ENCODE peak calls at places on chromosomes 1 and 21, in seven cellular contexts. A is ovary, L is Caco-2, J is A549, K is OCI-LY7, V is BE2C, E is foreskin fibroblast. X is an unnamed sample.

GRCh38 chr1:172957491-172957890 is 93.2 kb downstream of the TNFSF18 start:
- DNase-seq in A (no peak), L (no peak), J (no peak), K (no peak), V (no peak), E (no peak), X (no peak)

GRCh38 chr1:41354956-41355355 is 6.3 kb upstream of the FOXO6 start:
- DNase-seq in A (peak; percentile 3), L (no peak), J (no peak), K (no peak), V (no peak), E (no peak), X (no peak)

GRCh38 chr1:233983811-233984210 is 79.3 kb downstream of the SLC35F3 start:
- DNase-seq in A (no peak), L (no peak), J (no peak), K (no peak), V (no peak), E (no peak), X (no peak)

GRCh38 chr1:156401681-156402081 is 32.7 kb downstream of the RHBG start:
- DNase-seq in A (no peak), L (no peak), J (no peak), K (no peak), V (no peak), E (no peak), X (no peak)

GRCh38 chr1:221880182-221880581 is 138.3 kb upstream of the DUSP10 start:
- DNase-seq in A (no peak), L (no peak), J (no peak), K (no peak), V (no peak), E (peak; percentile 52), X (no peak)

GRCh38 chr1:4851666-4852065 is 197.3 kb downstream of the AJAP1 start:
- DNase-seq in A (no peak), L (no peak), J (no peak), K (no peak), V (no peak), E (no peak), X (no peak)

GRCh38 chr1:39044762-39045161 is 18.6 kb downstream of the NDUFS5 start:
- DNase-seq in A (no peak), L (no peak), J (no peak), K (no peak), V (no peak), E (no peak), X (no peak)

GRCh38 chr1:40861227-40862003 is 748 bp downstream of the CITED4 start:
- DNase-seq in A (peak; percentile 56), L (peak; percentile 39), J (no peak), K (no peak), V (no peak), E (peak; percentile 76), X (no peak)

GRCh38 chr1:223803211-223803610 is 42.5 kb downstream of the TP53BP2 start:
- DNase-seq in A (no peak), L (no peak), J (no peak), K (no peak), V (no peak), E (no peak), X (no peak)

GRCh38 chr1:170664283-170664827 is 424 bp downstream of the PRRX1 start:
- DNase-seq in A (peak; percentile 33), L (no peak), J (no peak), K (no peak), V (no peak), E (no peak), X (no peak)
- H3K4me3 ChIP-seq in A (peak overlapping the region; percentile 78), L (no peak overlapping the region), J (peak overlapping the region; percentile 47), K (no peak overlapping the region), V (no peak overlapping the region), E (peak overlapping the region; percentile 96), X (peak overlapping the region; percentile 85)

GRCh38 chr1:18072066-18072465 is 35.5 kb upstream of the IGSF21 start:
- DNase-seq in A (no peak), L (no peak), J (no peak), K (no peak), V (no peak), E (no peak), X (no peak)
- TF ChIP-seq CTCF in A (no peak), L (no peak), J (no peak), K (no peak), V (no peak), E (no peak), X (no peak)

GRCh38 chr1:52926864-52927218 is 235 bp upstream of the SCP2 start:
- DNase-seq in A (no peak), L (no peak), J (no peak), K (no peak), V (no peak), E (no peak), X (no peak)
- H3K4me3 ChIP-seq in A (peak overlapping the region; percentile 74), L (peak overlapping the region; percentile 53), J (peak overlapping the region; percentile 66), K (no peak overlapping the region), V (peak overlapping the region; percentile 62), E (peak overlapping the region; percentile 70), X (peak overlapping the region; percentile 58)

GRCh38 chr21:32096411-32096810 is 182.4 kb downstream of the MIS18A start:
- DNase-seq in A (no peak), L (peak; percentile 18), J (peak; percentile 18), K (peak; percentile 11), V (peak; percentile 42), E (no peak), X (no peak)
- TF ChIP-seq CTCF in A (no peak), L (peak; percentile 11), J (peak; percentile 18), K (peak; percentile 64), V (peak; percentile 74), E (peak; percentile 35), X (peak; percentile 39)

GRCh38 chr21:34362136-34362444 is 1.7 kb upstream of the KCNE2 start:
- DNase-seq in A (no peak), L (no peak), J (no peak), K (no peak), V (no peak), E (no peak), X (no peak)
- H3K4me3 ChIP-seq in A (no peak overlapping the region), L (no peak overlapping the region), J (no peak overlapping the region), K (no peak overlapping the region), V (no peak overlapping the region), E (no peak overlapping the region), X (no peak overlapping the region)

DNA sequence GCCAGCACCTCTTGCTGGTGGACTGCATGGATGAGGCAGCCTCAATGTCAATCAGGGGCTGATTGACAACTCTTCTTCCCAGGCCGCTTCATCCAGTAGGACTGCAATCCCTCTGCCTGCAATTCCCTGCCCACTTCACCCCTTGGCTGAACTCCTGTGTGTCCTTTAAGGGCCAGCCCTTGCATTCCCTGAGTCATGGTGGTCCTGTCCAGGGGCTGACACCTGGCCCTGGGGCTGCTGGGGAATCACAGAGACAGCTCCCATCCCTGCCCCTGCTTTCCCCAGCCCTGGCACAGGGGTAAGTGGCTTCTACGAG is 4.6 kb upstream of the EPS8L3 start:
- DNase-seq in A (peak; percentile 7), L (no peak), J (no peak), K (no peak), V (peak; percentile 1), E (no peak), X (no peak)
- TF ChIP-seq CTCF in A (no peak), L (no peak), J (no peak), K (no peak), V (no peak), E (no peak), X (no peak)

DNA sequence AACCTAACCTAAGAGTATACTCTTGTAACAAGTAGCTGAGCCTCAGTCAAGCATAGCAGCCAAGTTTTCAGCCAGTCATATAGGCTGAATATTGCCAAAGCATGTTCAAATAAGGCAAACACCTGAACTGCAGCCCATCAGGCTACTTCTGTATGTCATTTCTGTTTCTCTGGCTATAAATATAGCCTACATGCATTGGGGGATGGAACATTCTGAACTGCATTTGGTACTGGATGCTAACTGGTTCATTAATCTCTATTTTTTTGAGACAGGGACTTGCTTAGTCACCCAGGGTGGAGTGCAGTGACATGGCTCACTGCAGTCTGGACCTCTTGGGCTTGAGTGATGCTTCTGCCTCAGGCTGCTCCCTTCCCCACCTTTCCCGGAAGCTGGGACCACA is 37.3 kb downstream of the MAST2 start:
- DNase-seq in A (no peak), L (no peak), J (no peak), K (peak; percentile 83), V (peak; percentile 4), E (peak; percentile 41), X (no peak)
- H3K4me3 ChIP-seq in A (no peak overlapping the region), L (no peak overlapping the region), J (no peak overlapping the region), K (peak overlapping the region; percentile 55), V (no peak overlapping the region), E (no peak overlapping the region), X (no peak overlapping the region)

GRCh38 chr1:201880928-201881571 is 7.6 kb upstream of the SHISA4 start:
- DNase-seq in A (no peak), L (no peak), J (no peak), K (no peak), V (no peak), E (no peak), X (no peak)

GRCh38 chr1:201874672-201875071 is 14.0 kb upstream of the SHISA4 start:
- DNase-seq in A (no peak), L (no peak), J (no peak), K (no peak), V (no peak), E (no peak), X (no peak)

GRCh38 chr1:201876148-201876547 is 12.6 kb upstream of the SHISA4 start:
- DNase-seq in A (no peak), L (peak; percentile 38), J (no peak), K (no peak), V (peak; percentile 37), E (peak; percentile 64), X (no peak)

GRCh38 chr1:201881617-201882016 is 7.1 kb upstream of the SHISA4 start:
- DNase-seq in A (no peak), L (no peak), J (no peak), K (no peak), V (no peak), E (no peak), X (no peak)

GRCh38 chr1:201877877-201878339 is 10.8 kb upstream of the SHISA4 start:
- DNase-seq in A (no peak), L (peak; percentile 57), J (peak; percentile 57), K (peak; percentile 49), V (peak; percentile 43), E (peak; percentile 80), X (peak; percentile 48)
- TF ChIP-seq CTCF in A (peak; percentile 57), L (peak; percentile 71), J (peak; percentile 63), K (peak; percentile 78), V (peak; percentile 77), E (peak; percentile 61), X (peak; percentile 75)

GRCh38 chr21:16195476-16195875 is 465.7 kb downstream of the USP25 start:
- DNase-seq in A (no peak), L (no peak), J (peak; percentile 39), K (no peak), V (no peak), E (peak; percentile 79), X (peak; percentile 45)

GRCh38 chr21:16194851-16195251 is 465.1 kb downstream of the USP25 start:
- DNase-seq in A (no peak), L (no peak), J (peak; percentile 40), K (no peak), V (no peak), E (peak; percentile 65), X (no peak)

GRCh38 chr21:16193758-16194606 is 464.2 kb downstream of the USP25 start:
- DNase-seq in A (peak; percentile 69), L (peak; percentile 57), J (peak; percentile 81), K (peak; percentile 6), V (peak; percentile 19), E (peak; percentile 92), X (peak; percentile 51)

GRCh38 chr21:16196521-16197208 is 466.9 kb downstream of the USP25 start:
- DNase-seq in A (no peak), L (no peak), J (no peak), K (no peak), V (no peak), E (peak; percentile 48), X (no peak)

GRCh38 chr21:16195896-16196443 is 466.2 kb downstream of the USP25 start:
- DNase-seq in A (no peak), L (no peak), J (no peak), K (no peak), V (no peak), E (peak; percentile 12), X (no peak)
- H3K4me3 ChIP-seq in A (peak overlapping the region; percentile 46), L (no peak overlapping the region), J (peak overlapping the region; percentile 51), K (no peak overlapping the region), V (no peak overlapping the region), E (peak overlapping the region; percentile 78), X (peak overlapping the region; percentile 58)

X was measured in astrocyte of the cerebellum.